ENCODE peak calls at places on chromosomes 16 and 17, in nine cellular contexts. One of them, this sample, is unnamed.

GRCh38 chr16:14511798-14512131 is 118.3 kb downstream of the PARN start:
- DNase-seq in activated gamma-delta T cell treated with anti-CD3 and anti-CD28 coated beads, Interleukin-2, amount 50 U/mL, for 16 hours: no peak
- DNase-seq in NCI-H460: no peak
- DNase-seq in CD8-positive, alpha-beta memory T cell: no peak
- DNase-seq in lower leg skin: no peak
- DNase-seq in fibroblast of pulmonary artery: no peak
- DNase-seq in left cardiac atrium: no peak
- DNase-seq in effector memory CD4-positive, alpha-beta T cell: no peak
- DNase-seq in stimulated activated CD4-positive, alpha-beta T cell treated with anti-CD3 and anti-CD28 coated beads, TNF-alpha, amount 100 ng/mL, for 48 hours: no peak
- DNase-seq in this sample: no peak

GRCh38 chr16:3289998-3290673 is 6.8 kb downstream of the ZNF263 start:
- DNase-seq in effector memory CD4-positive, alpha-beta T cell: no peak
- DNase-seq in stimulated activated CD4-positive, alpha-beta T cell treated with anti-CD3 and anti-CD28 coated beads, TNF-alpha, amount 100 ng/mL, for 48 hours: no peak
- DNase-seq in fibroblast of pulmonary artery: no peak
- DNase-seq in NCI-H460: no peak
- DNase-seq in lower leg skin: no peak
- DNase-seq in activated gamma-delta T cell treated with anti-CD3 and anti-CD28 coated beads, Interleukin-2, amount 50 U/mL, for 16 hours: no peak
- DNase-seq in CD8-positive, alpha-beta memory T cell: no peak
- DNase-seq in left cardiac atrium: no peak
- DNase-seq in this sample: no peak

GRCh38 chr17:72399608-72400487 is 279.0 kb downstream of the SOX9 start:
- DNase-seq in stimulated activated CD4-positive, alpha-beta T cell treated with anti-CD3 and anti-CD28 coated beads, TNF-alpha, amount 100 ng/mL, for 48 hours: no peak
- DNase-seq in NCI-H460: no peak
- DNase-seq in effector memory CD4-positive, alpha-beta T cell: no peak
- DNase-seq in left cardiac atrium: no peak
- DNase-seq in activated gamma-delta T cell treated with anti-CD3 and anti-CD28 coated beads, Interleukin-2, amount 50 U/mL, for 16 hours: no peak
- DNase-seq in CD8-positive, alpha-beta memory T cell: no peak
- DNase-seq in fibroblast of pulmonary artery: no peak
- DNase-seq in lower leg skin: no peak
- DNase-seq in this sample: no peak

GRCh38 chr16:1715220-1715619 is 9.2 kb downstream of the MAPK8IP3 start:
- DNase-seq in left cardiac atrium: no peak
- DNase-seq in NCI-H460: no peak
- DNase-seq in activated gamma-delta T cell treated with anti-CD3 and anti-CD28 coated beads, Interleukin-2, amount 50 U/mL, for 16 hours: no peak
- DNase-seq in lower leg skin: no peak
- DNase-seq in effector memory CD4-positive, alpha-beta T cell: no peak
- DNase-seq in fibroblast of pulmonary artery: no peak
- DNase-seq in CD8-positive, alpha-beta memory T cell: no peak
- DNase-seq in stimulated activated CD4-positive, alpha-beta T cell treated with anti-CD3 and anti-CD28 coated beads, TNF-alpha, amount 100 ng/mL, for 48 hours: no peak
- DNase-seq in this sample: no peak

GRCh38 chr17:51059781-51060180 is 60.9 kb downstream of the SPAG9 start:
- DNase-seq in activated gamma-delta T cell treated with anti-CD3 and anti-CD28 coated beads, Interleukin-2, amount 50 U/mL, for 16 hours: no peak
- DNase-seq in CD8-positive, alpha-beta memory T cell: no peak
- DNase-seq in left cardiac atrium: no peak
- DNase-seq in stimulated activated CD4-positive, alpha-beta T cell treated with anti-CD3 and anti-CD28 coated beads, TNF-alpha, amount 100 ng/mL, for 48 hours: no peak
- DNase-seq in lower leg skin: no peak
- DNase-seq in effector memory CD4-positive, alpha-beta T cell: no peak
- DNase-seq in fibroblast of pulmonary artery: peak
- DNase-seq in NCI-H460: no peak
- DNase-seq in this sample: no peak

GRCh38 chr17:76772842-76773521 is 35.1 kb downstream of the MFSD11 start:
- DNase-seq in lower leg skin: peak
- DNase-seq in left cardiac atrium: peak
- DNase-seq in fibroblast of pulmonary artery: peak
- DNase-seq in NCI-H460: no peak
- DNase-seq in CD8-positive, alpha-beta memory T cell: peak
- DNase-seq in stimulated activated CD4-positive, alpha-beta T cell treated with anti-CD3 and anti-CD28 coated beads, TNF-alpha, amount 100 ng/mL, for 48 hours: peak
- DNase-seq in activated gamma-delta T cell treated with anti-CD3 and anti-CD28 coated beads, Interleukin-2, amount 50 U/mL, for 16 hours: peak
- DNase-seq in effector memory CD4-positive, alpha-beta T cell: peak
- DNase-seq in this sample: no peak

GRCh38 chr16:69937465-69937951 is 13.6 kb upstream of the CLEC18A start:
- DNase-seq in activated gamma-delta T cell treated with anti-CD3 and anti-CD28 coated beads, Interleukin-2, amount 50 U/mL, for 16 hours: no peak
- DNase-seq in CD8-positive, alpha-beta memory T cell: no peak
- DNase-seq in effector memory CD4-positive, alpha-beta T cell: no peak
- DNase-seq in left cardiac atrium: no peak
- DNase-seq in stimulated activated CD4-positive, alpha-beta T cell treated with anti-CD3 and anti-CD28 coated beads, TNF-alpha, amount 100 ng/mL, for 48 hours: no peak
- DNase-seq in lower leg skin: no peak
- DNase-seq in NCI-H460: peak
- DNase-seq in fibroblast of pulmonary artery: peak
- DNase-seq in this sample: no peak

GRCh38 chr17:12605222-12605621 is 60.5 kb upstream of the MYOCD start:
- DNase-seq in lower leg skin: no peak
- DNase-seq in activated gamma-delta T cell treated with anti-CD3 and anti-CD28 coated beads, Interleukin-2, amount 50 U/mL, for 16 hours: no peak
- DNase-seq in fibroblast of pulmonary artery: peak
- DNase-seq in NCI-H460: no peak
- DNase-seq in effector memory CD4-positive, alpha-beta T cell: no peak
- DNase-seq in CD8-positive, alpha-beta memory T cell: no peak
- DNase-seq in stimulated activated CD4-positive, alpha-beta T cell treated with anti-CD3 and anti-CD28 coated beads, TNF-alpha, amount 100 ng/mL, for 48 hours: no peak
- DNase-seq in left cardiac atrium: no peak
- DNase-seq in this sample: no peak

GRCh38 chr17:76716834-76717205 is 6.1 kb upstream of the MXRA7 start:
- DNase-seq in NCI-H460: no peak
- DNase-seq in lower leg skin: no peak
- DNase-seq in CD8-positive, alpha-beta memory T cell: no peak
- DNase-seq in stimulated activated CD4-positive, alpha-beta T cell treated with anti-CD3 and anti-CD28 coated beads, TNF-alpha, amount 100 ng/mL, for 48 hours: no peak
- DNase-seq in left cardiac atrium: no peak
- DNase-seq in fibroblast of pulmonary artery: peak
- DNase-seq in activated gamma-delta T cell treated with anti-CD3 and anti-CD28 coated beads, Interleukin-2, amount 50 U/mL, for 16 hours: no peak
- DNase-seq in effector memory CD4-positive, alpha-beta T cell: no peak
- DNase-seq in this sample: no peak

GRCh38 chr17:50175035-50175788 is 9.4 kb downstream of the SGCA start:
- DNase-seq in activated gamma-delta T cell treated with anti-CD3 and anti-CD28 coated beads, Interleukin-2, amount 50 U/mL, for 16 hours: no peak
- DNase-seq in NCI-H460: no peak
- DNase-seq in lower leg skin: no peak
- DNase-seq in CD8-positive, alpha-beta memory T cell: no peak
- DNase-seq in left cardiac atrium: no peak
- DNase-seq in fibroblast of pulmonary artery: no peak
- DNase-seq in effector memory CD4-positive, alpha-beta T cell: no peak
- DNase-seq in stimulated activated CD4-positive, alpha-beta T cell treated with anti-CD3 and anti-CD28 coated beads, TNF-alpha, amount 100 ng/mL, for 48 hours: no peak
- DNase-seq in this sample: no peak

GRCh38 chr17:54307326-54307725 is 484.6 kb downstream of the KIF2B start:
- DNase-seq in activated gamma-delta T cell treated with anti-CD3 and anti-CD28 coated beads, Interleukin-2, amount 50 U/mL, for 16 hours: no peak
- DNase-seq in stimulated activated CD4-positive, alpha-beta T cell treated with anti-CD3 and anti-CD28 coated beads, TNF-alpha, amount 100 ng/mL, for 48 hours: no peak
- DNase-seq in left cardiac atrium: no peak
- DNase-seq in fibroblast of pulmonary artery: peak
- DNase-seq in NCI-H460: no peak
- DNase-seq in CD8-positive, alpha-beta memory T cell: no peak
- DNase-seq in effector memory CD4-positive, alpha-beta T cell: no peak
- DNase-seq in lower leg skin: no peak
- DNase-seq in this sample: no peak

GRCh38 chr16:19776147-19776546 is 58.1 kb downstream of the IQCK start:
- DNase-seq in stimulated activated CD4-positive, alpha-beta T cell treated with anti-CD3 and anti-CD28 coated beads, TNF-alpha, amount 100 ng/mL, for 48 hours: no peak
- DNase-seq in left cardiac atrium: no peak
- DNase-seq in NCI-H460: no peak
- DNase-seq in fibroblast of pulmonary artery: no peak
- DNase-seq in activated gamma-delta T cell treated with anti-CD3 and anti-CD28 coated beads, Interleukin-2, amount 50 U/mL, for 16 hours: no peak
- DNase-seq in CD8-positive, alpha-beta memory T cell: no peak
- DNase-seq in effector memory CD4-positive, alpha-beta T cell: no peak
- DNase-seq in lower leg skin: no peak
- DNase-seq in this sample: no peak

GRCh38 chr17:66548158-66548557 is 245.7 kb downstream of the PRKCA start:
- DNase-seq in lower leg skin: no peak
- DNase-seq in fibroblast of pulmonary artery: no peak
- DNase-seq in activated gamma-delta T cell treated with anti-CD3 and anti-CD28 coated beads, Interleukin-2, amount 50 U/mL, for 16 hours: peak
- DNase-seq in effector memory CD4-positive, alpha-beta T cell: no peak
- DNase-seq in left cardiac atrium: no peak
- DNase-seq in stimulated activated CD4-positive, alpha-beta T cell treated with anti-CD3 and anti-CD28 coated beads, TNF-alpha, amount 100 ng/mL, for 48 hours: no peak
- DNase-seq in NCI-H460: no peak
- DNase-seq in CD8-positive, alpha-beta memory T cell: no peak
- DNase-seq in this sample: no peak

GRCh38 chr17:29776026-29776425 is 153.3 kb upstream of the CORO6 start:
- DNase-seq in stimulated activated CD4-positive, alpha-beta T cell treated with anti-CD3 and anti-CD28 coated beads, TNF-alpha, amount 100 ng/mL, for 48 hours: no peak
- DNase-seq in fibroblast of pulmonary artery: no peak
- DNase-seq in lower leg skin: no peak
- DNase-seq in activated gamma-delta T cell treated with anti-CD3 and anti-CD28 coated beads, Interleukin-2, amount 50 U/mL, for 16 hours: no peak
- DNase-seq in effector memory CD4-positive, alpha-beta T cell: no peak
- DNase-seq in NCI-H460: no peak
- DNase-seq in CD8-positive, alpha-beta memory T cell: no peak
- DNase-seq in left cardiac atrium: no peak
- DNase-seq in this sample: no peak

GRCh38 chr17:57236686-57237299 is 19.5 kb upstream of the MSI2 start:
- DNase-seq in stimulated activated CD4-positive, alpha-beta T cell treated with anti-CD3 and anti-CD28 coated beads, TNF-alpha, amount 100 ng/mL, for 48 hours: no peak
- DNase-seq in CD8-positive, alpha-beta memory T cell: no peak
- DNase-seq in fibroblast of pulmonary artery: no peak
- DNase-seq in left cardiac atrium: no peak
- DNase-seq in activated gamma-delta T cell treated with anti-CD3 and anti-CD28 coated beads, Interleukin-2, amount 50 U/mL, for 16 hours: no peak
- DNase-seq in NCI-H460: no peak
- DNase-seq in lower leg skin: no peak
- DNase-seq in effector memory CD4-positive, alpha-beta T cell: no peak
- DNase-seq in this sample: no peak

GRCh38 chr16:53083123-53083522 is 28.3 kb downstream of the CHD9 start:
- DNase-seq in lower leg skin: no peak
- DNase-seq in CD8-positive, alpha-beta memory T cell: no peak
- DNase-seq in stimulated activated CD4-positive, alpha-beta T cell treated with anti-CD3 and anti-CD28 coated beads, TNF-alpha, amount 100 ng/mL, for 48 hours: no peak
- DNase-seq in fibroblast of pulmonary artery: peak
- DNase-seq in effector memory CD4-positive, alpha-beta T cell: no peak
- DNase-seq in NCI-H460: no peak
- DNase-seq in left cardiac atrium: no peak
- DNase-seq in activated gamma-delta T cell treated with anti-CD3 and anti-CD28 coated beads, Interleukin-2, amount 50 U/mL, for 16 hours: no peak
- DNase-seq in this sample: no peak

This sample was measured in tibial nerve.